ENCODE peak calls at places on chromosomes 3 and 15, in eight cellular contexts. S is fibroblast of pulmonary artery; P is AG10803; F is Right ventricle myocardium superior; W is NCI-H460; D is ACHN; A is T-helper 1 cell; E is activated T-cell treated with anti-CD3 and anti-CD28 coated beads, Interleukin-2, amount 50 U/mL, for 4 hours. L is an unnamed sample.

GRCh38 chr15:42729409-42729808 is 7.5 kb downstream of the CDAN1 start:
- DNase-seq in S (no peak), P (no peak), F (no peak), W (no peak), D (no peak), A (no peak), E (no peak), L (no peak)

GRCh38 chr15:70762469-70763119 is 764 bp downstream of the UACA start:
- DNase-seq in S (peak), P (peak), F (peak), W (no peak), D (peak), A (no peak), E (no peak), L (no peak)

GRCh38 chr3:99651561-99651960 is 13.2 kb downstream of the COL8A1 start:
- DNase-seq in S (peak), P (peak), F (no peak), W (no peak), D (peak), A (no peak), E (no peak), L (no peak)

GRCh38 chr15:72724028-72724427 is 38.0 kb downstream of the BBS4 start:
- DNase-seq in S (no peak), P (no peak), F (no peak), W (no peak), D (no peak), A (no peak), E (no peak), L (no peak)

GRCh38 chr3:177585271-177585670 is 388.0 kb upstream of the TBL1XR1 start:
- DNase-seq in S (no peak), P (no peak), F (no peak), W (no peak), D (no peak), A (no peak), E (no peak), L (no peak)

GRCh38 chr3:103947062-103947461 is 1419.6 kb upstream of the ALCAM start:
- DNase-seq in S (no peak), P (no peak), F (no peak), W (no peak), D (no peak), A (no peak), E (no peak), L (no peak)

GRCh38 chr15:48373855-48374421 is 42.7 kb downstream of the DUT start:
- DNase-seq in S (peak), P (peak), F (peak), W (no peak), D (peak), A (no peak), E (no peak), L (no peak)

GRCh38 chr3:46276497-46277099 is 34.3 kb downstream of the CCR3 start:
- DNase-seq in S (peak), P (no peak), F (peak), W (no peak), D (peak), A (peak), E (peak), L (no peak)

GRCh38 chr3:126129408-126129891 is 45.5 kb upstream of the SLC41A3 start:
- DNase-seq in S (peak), P (no peak), F (peak), W (no peak), D (peak), A (no peak), E (no peak), L (no peak)

GRCh38 chr3:93867425-93867824 is 106.3 kb downstream of the PROS1 start:
- DNase-seq in S (no peak), P (no peak), F (no peak), W (no peak), D (peak), A (no peak), E (no peak), L (no peak)

GRCh38 chr3:190811775-190812480 is 50.6 kb downstream of the GMNC start:
- DNase-seq in S (peak), P (peak), F (no peak), W (peak), D (peak), A (peak), E (no peak), L (peak)

GRCh38 chr3:37961622-37962455 is 28.7 kb upstream of the VILL start:
- DNase-seq in S (no peak), P (no peak), F (no peak), W (no peak), D (no peak), A (no peak), E (no peak), L (no peak)

GRCh38 chr15:69337133-69337532 is 38.4 kb downstream of the PAQR5 start:
- DNase-seq in S (peak), P (peak), F (no peak), W (no peak), D (no peak), A (no peak), E (no peak), L (no peak)

GRCh38 chr15:55782901-55783300 is 39.9 kb upstream of the PRTG start:
- DNase-seq in S (no peak), P (peak), F (no peak), W (no peak), D (no peak), A (no peak), E (no peak), L (no peak)

GRCh38 chr3:159787191-159787590 is 201.4 kb upstream of the IL12A start:
- DNase-seq in S (peak), P (peak), F (no peak), W (peak), D (peak), A (no peak), E (no peak), L (no peak)

GRCh38 chr15:89083246-89083645 is 5.0 kb upstream of the ABHD2 start:
- DNase-seq in S (no peak), P (no peak), F (no peak), W (no peak), D (no peak), A (no peak), E (no peak), L (no peak)

GRCh38 chr3:28933337-28933736 is 347.5 kb upstream of the RBMS3 start:
- DNase-seq in S (no peak), P (no peak), F (no peak), W (no peak), D (no peak), A (no peak), E (no peak), L (no peak)

GRCh38 chr15:52181938-52182780 is 9.0 kb downstream of the GNB5 start:
- DNase-seq in S (no peak), P (no peak), F (no peak), W (no peak), D (no peak), A (no peak), E (no peak), L (no peak)

GRCh38 chr3:30526031-30526430 is 80.4 kb upstream of the TGFBR2 start:
- DNase-seq in S (no peak), P (no peak), F (no peak), W (no peak), D (no peak), A (no peak), E (no peak), L (no peak)

GRCh38 chr3:18679226-18679625 is 254.1 kb upstream of the SATB1 start:
- DNase-seq in S (no peak), P (no peak), F (no peak), W (no peak), D (no peak), A (peak), E (peak), L (no peak)

GRCh38 chr3:43747641-43748040 is 56.9 kb downstream of the ABHD5 start:
- DNase-seq in S (no peak), P (peak), F (no peak), W (no peak), D (no peak), A (no peak), E (no peak), L (no peak)

GRCh38 chr3:54631507-54632280 is 296.2 kb downstream of the LRTM1 start:
- DNase-seq in S (no peak), P (peak), F (no peak), W (no peak), D (no peak), A (no peak), E (no peak), L (no peak)

GRCh38 chr3:126921425-126921824 is 61.5 kb upstream of the PLXNA1 start:
- DNase-seq in S (peak), P (no peak), F (no peak), W (no peak), D (no peak), A (no peak), E (no peak), L (no peak)

GRCh38 chr15:92631721-92632120 is 23.9 kb downstream of the FAM174B start:
- DNase-seq in S (no peak), P (no peak), F (no peak), W (no peak), D (no peak), A (no peak), E (no peak), L (no peak)

GRCh38 chr15:38824719-38825118 is 260.1 kb upstream of the RASGRP1 start:
- DNase-seq in S (no peak), P (no peak), F (no peak), W (no peak), D (no peak), A (no peak), E (no peak), L (no peak)

GRCh38 chr3:45067486-45067885 is 41.4 kb downstream of the CLEC3B start:
- DNase-seq in S (no peak), P (no peak), F (no peak), W (no peak), D (no peak), A (no peak), E (no peak), L (no peak)

GRCh38 chr15:92884459-92884812 is 15.7 kb upstream of the CHD2 start:
- DNase-seq in S (no peak), P (no peak), F (no peak), W (no peak), D (no peak), A (no peak), E (no peak), L (no peak)

GRCh38 chr3:154428369-154429206 is 1.4 kb downstream of the GPR149 start:
- DNase-seq in S (peak), P (no peak), F (no peak), W (no peak), D (no peak), A (no peak), E (no peak), L (peak)

GRCh38 chr3:97232635-97233034 is 418.2 kb downstream of the EPHA6 start:
- DNase-seq in S (no peak), P (no peak), F (no peak), W (no peak), D (no peak), A (no peak), E (no peak), L (no peak)

GRCh38 chr3:98025392-98025791 is 9.7 kb downstream of the GABRR3 start:
- DNase-seq in S (no peak), P (no peak), F (no peak), W (no peak), D (no peak), A (no peak), E (no peak), L (no peak)

GRCh38 chr15:56919708-56920637 is 1.5 kb downstream of the TCF12 start:
- DNase-seq in S (peak), P (peak), F (peak), W (no peak), D (peak), A (peak), E (peak), L (no peak)

GRCh38 chr3:158659454-158660237 is 12.8 kb downstream of the LXN start:
- DNase-seq in S (peak), P (peak), F (peak), W (peak), D (peak), A (peak), E (peak), L (peak)

GRCh38 chr3:24843955-24844354 is 349.3 kb upstream of the THRB start:
- DNase-seq in S (no peak), P (no peak), F (no peak), W (no peak), D (no peak), A (no peak), E (no peak), L (no peak)

GRCh38 chr3:172808969-172809546 is 58.5 kb downstream of the ECT2 start:
- DNase-seq in S (peak), P (peak), F (no peak), W (peak), D (peak), A (peak), E (no peak), L (peak)

GRCh38 chr3:171748341-171748918 is 61.9 kb downstream of the PLD1 start:
- DNase-seq in S (peak), P (peak), F (no peak), W (no peak), D (no peak), A (no peak), E (no peak), L (no peak)

GRCh38 chr15:49421991-49422390 is 1.1 kb upstream of the FGF7 start:
- DNase-seq in S (peak), P (peak), F (peak), W (peak), D (peak), A (peak), E (no peak), L (no peak)

GRCh38 chr15:70159397-70160009 is 61.8 kb upstream of the TLE3 start:
- DNase-seq in S (no peak), P (no peak), F (no peak), W (no peak), D (no peak), A (no peak), E (no peak), L (no peak)